ENCODE peak calls at places on chromosomes 16 and 17, in six cellular contexts. Z, O, F, L, P and E are unnamed samples. For H3K4me1, the result is how much of the 10 kb centered on the place peaks cover.

GRCh38 chr17:55053855-55054254 is 85.3 kb downstream of the STXBP4 start:
- DNase-seq in Z (peak), O (peak), L (peak), F (peak), P (no peak), E (no peak)

GRCh38 chr16:65388592-65388991 is 266.7 kb upstream of the CDH11 start:
- DNase-seq in Z (peak), L (peak), F (no peak), O (no peak), P (no peak), E (peak)

GRCh38 chr17:68052810-68053209 is 17.3 kb downstream of the KPNA2 start:
- DNase-seq in O (no peak), F (no peak), Z (no peak), L (no peak), P (no peak), E (no peak)

GRCh38 chr17:7706631-7707354 is 1.8 kb downstream of the EFNB3 start:
- DNase-seq in O (no peak), Z (no peak), F (no peak), P (no peak), L (no peak), E (no peak)

GRCh38 chr17:73427198-73427597 is 115.4 kb upstream of the CDC42EP4 start:
- DNase-seq in L (no peak), F (no peak), P (no peak), Z (peak), O (peak), E (no peak)

GRCh38 chr16:2979669-2980226 is 498 bp downstream of the PKMYT1 start:
- DNase-seq in O (no peak), Z (no peak), F (peak), L (peak), P (no peak), E (peak)

GRCh38 chr16:53456625-53457024 is 22.4 kb downstream of the RBL2 start:
- DNase-seq in Z (no peak), P (no peak), O (no peak), L (no peak), F (peak), E (no peak)

GRCh38 chr16:4733211-4733742 is 794 bp downstream of the ANKS3 start:
- DNase-seq in P (no peak), O (no peak), F (no peak), Z (no peak), L (peak), E (no peak)

GRCh38 chr17:33598795-33599194 is 305.7 kb upstream of the ASIC2 start:
- DNase-seq in L (no peak), Z (no peak), F (no peak), P (no peak), O (no peak), E (no peak)

GRCh38 chr17:77033892-77034404 is 106.8 kb upstream of the SEC14L1 start:
- DNase-seq in F (no peak), O (no peak), L (no peak), P (no peak), Z (no peak), E (no peak)

GRCh38 chr16:57590654-57591085 is 37.8 kb upstream of the ADGRG1 start:
- DNase-seq in F (no peak), Z (peak), L (peak), P (peak), O (peak), E (peak)

GRCh38 chr17:76597156-76598003 is 11.7 kb upstream of the ST6GALNAC2 start:
- DNase-seq in L (no peak), Z (peak), F (no peak), O (no peak), P (peak), E (peak)

GRCh38 chr16:27404163-27404823 is 2.3 kb downstream of the IL21R start:
- DNase-seq in P (no peak), F (no peak), L (no peak), O (no peak), Z (no peak), E (no peak)

GRCh38 chr16:70495425-70496182 is 27.8 kb downstream of the COG4 start:
- DNase-seq in O (no peak), F (no peak), P (no peak), Z (no peak), L (no peak), E (no peak)

GRCh38 chr16:81610144-81610842 is 165.7 kb downstream of the CMIP start:
- DNase-seq in F (no peak), L (peak), O (no peak), Z (peak), P (no peak), E (peak)

GRCh38 chr16:53061701-53062159 is 6.9 kb downstream of the CHD9 start:
- DNase-seq in P (no peak), F (no peak), Z (no peak), L (no peak), O (no peak), E (no peak)

GRCh38 chr17:14307560-14308024 is 6.7 kb downstream of the HS3ST3B1 start:
- DNase-seq in O (no peak), Z (no peak), F (no peak), L (peak), P (no peak), E (peak)

GRCh38 chr17:1714980-1715802 is 5.0 kb upstream of the TLCD2 start:
- DNase-seq in Z (peak), F (peak), L (peak), O (peak), P (peak), E (peak)

GRCh38 chr17:27354491-27355081 is 60.7 kb downstream of the WSB1 start:
- DNase-seq in Z (peak), O (peak), P (no peak), L (no peak), F (no peak), E (peak)

GRCh38 chr16:508884-509736 is 18.4 kb upstream of the CAPN15 start:
- DNase-seq in F (no peak), O (no peak), P (no peak), L (no peak), Z (no peak), E (no peak)

GRCh38 chr16:53775821-53776431 is 72.0 kb downstream of the FTO start:
- DNase-seq in L (peak), P (no peak), O (peak), F (peak), Z (peak), E (peak)

GRCh38 chr16:76976101-76976500 is 214.9 kb upstream of the MON1B start:
- DNase-seq in O (no peak), Z (no peak), F (no peak), L (no peak), P (no peak), E (no peak)

GRCh38 chr17:34638526-34639260 is 59.3 kb downstream of the TMEM132E start:
- DNase-seq in P (no peak), O (no peak), F (no peak), L (no peak), Z (no peak), E (no peak)

GRCh38 chr16:78705694-78706093 is 606.2 kb downstream of the WWOX start:
- DNase-seq in F (peak), P (no peak), O (peak), Z (peak), L (no peak), E (peak)

GRCh38 chr16:24723663-24724062 is 5.8 kb upstream of the TNRC6A start:
- DNase-seq in F (no peak), Z (peak), L (peak), O (no peak), P (no peak), E (no peak)

GRCh38 chr16:57266531-57267268 is 17.8 kb downstream of the PLLP start:
- DNase-seq in O (no peak), Z (no peak), L (no peak), F (no peak), P (no peak), E (no peak)

GRCh38 chr16:66937725-66938337 is 2.5 kb downstream of the CES2 start:
- DNase-seq in Z (no peak), F (no peak), O (no peak), P (no peak), L (no peak), E (no peak)

GRCh38 chr16:23323224-23324030 is 21.3 kb downstream of the SCNN1B start:
- DNase-seq in L (no peak), O (no peak), F (no peak), P (no peak), Z (no peak), E (peak)
- H3K4me1 ChIP-seq in L (under half), O (under half), F (under half), P (under half), Z (under half), E (under half)

DNA sequence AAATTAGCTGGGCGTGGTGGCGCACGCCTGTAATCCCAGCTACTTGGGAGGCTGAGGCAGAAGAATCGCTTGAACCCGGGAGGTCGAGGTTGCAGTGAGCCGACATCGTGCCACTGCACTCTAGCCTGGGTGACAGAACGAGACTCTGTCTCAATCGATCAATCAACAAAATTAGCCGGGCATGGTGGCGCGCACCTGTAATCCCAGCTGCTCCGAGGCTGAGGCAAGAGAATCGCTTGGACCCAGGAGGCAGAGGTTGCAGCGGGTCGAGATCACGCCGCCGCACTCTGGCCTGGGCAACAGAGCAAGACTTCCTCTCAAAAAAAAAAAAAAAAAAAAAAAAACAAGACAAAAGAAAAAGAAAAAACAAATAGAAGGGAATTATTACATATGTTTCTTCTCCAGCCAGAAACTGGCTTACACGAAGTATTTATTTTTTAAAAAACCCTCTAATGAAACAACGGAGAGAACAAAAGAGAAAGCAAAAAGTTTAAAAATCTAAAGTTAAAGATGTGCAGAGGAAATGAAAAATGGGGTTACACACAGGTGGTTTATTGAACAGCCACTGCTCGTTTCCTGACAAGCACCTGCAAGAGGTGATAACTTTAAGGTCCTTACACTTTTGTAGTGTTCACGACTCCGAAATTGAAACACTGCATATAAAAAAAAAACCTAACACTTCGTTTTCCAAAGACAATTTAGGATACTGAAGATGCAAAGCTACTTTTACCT is 1.4 kb downstream of the SYNRG start:
- DNase-seq in L (no peak), Z (no peak), F (no peak), P (no peak), O (no peak), E (no peak)
- H3K4me1 ChIP-seq in L (under half), Z (under half), F (under half), P (under half), O (under half), E (under half)

GRCh38 chr17:82247175-82247823 is 18.5 kb downstream of the SLC16A3 start:
- DNase-seq in L (no peak), O (no peak), Z (no peak), P (no peak), F (no peak), E (no peak)

GRCh38 chr17:82245144-82246039 is 16.6 kb downstream of the SLC16A3 start:
- DNase-seq in P (peak), Z (no peak), F (no peak), O (no peak), L (no peak), E (peak)

GRCh38 chr17:82246365-82247174 is 17.7 kb downstream of the SLC16A3 start:
- DNase-seq in O (peak), L (no peak), P (peak), F (no peak), Z (peak), E (peak)

GRCh38 chr17:82244413-82245140 is 15.7 kb downstream of the SLC16A3 start:
- DNase-seq in P (peak), O (peak), L (peak), F (no peak), Z (peak), E (no peak)

GRCh38 chr17:82246040-82246364 is 17.2 kb downstream of the SLC16A3 start:
- DNase-seq in F (no peak), P (no peak), Z (no peak), O (no peak), L (no peak), E (no peak)
- H3K4me1 ChIP-seq in F (under half), P (under half), Z (under half), O (half or more), L (under half), E (half or more)

GRCh38 chr16:23570992-23571632 is 13.6 kb downstream of the UBFD1 start:
- DNase-seq in Z (no peak), L (no peak), F (no peak), O (no peak), P (no peak), E (no peak)
- H3K4me1 ChIP-seq in Z (under half), L (under half), F (under half), O (under half), P (under half), E (under half)

DNA sequence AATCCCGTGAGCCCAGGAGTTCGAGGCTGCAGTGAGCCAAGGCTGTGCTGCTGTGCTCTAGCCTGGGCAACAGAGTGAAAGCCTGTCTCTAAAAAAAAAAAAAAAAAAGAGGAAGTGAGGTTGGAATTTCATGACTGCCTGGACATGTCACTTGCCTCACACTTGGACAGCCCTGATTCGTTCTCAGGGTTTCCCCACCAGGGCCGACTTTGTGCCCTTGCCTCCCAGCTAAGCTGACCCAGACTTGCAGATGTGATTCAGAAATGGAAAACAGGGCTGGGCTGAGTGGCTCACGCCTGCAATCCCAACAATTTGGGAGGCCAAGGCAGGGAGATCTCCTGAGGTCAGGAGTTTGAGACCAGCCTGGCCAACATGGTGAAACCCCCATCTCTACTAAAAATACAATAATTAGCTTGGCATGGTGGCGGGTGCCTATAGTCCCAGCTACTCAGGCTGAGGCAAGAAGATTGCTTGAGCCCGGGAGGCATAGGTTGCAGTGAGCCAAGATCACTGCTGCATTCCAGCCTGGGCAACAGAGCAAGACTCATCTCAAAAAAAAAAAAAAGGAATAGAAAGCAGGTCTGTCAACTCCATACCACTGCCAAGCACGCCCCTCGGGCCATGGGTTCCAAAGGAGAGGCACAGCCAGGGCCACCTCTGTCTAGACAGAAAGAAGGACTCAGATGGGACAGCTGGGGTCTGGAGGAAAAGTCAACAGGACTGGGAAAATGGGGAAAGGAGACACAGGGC is 46.9 kb downstream of the SOCS1 start:
- DNase-seq in Z (no peak), P (no peak), L (no peak), O (no peak), F (no peak), E (peak)
- H3K4me1 ChIP-seq in Z (under half), P (under half), L (under half), O (under half), F (under half), E (under half)